ENCODE peak calls at places on chromosomes 4 and X, in five cellular contexts. One of them, this sample, is unnamed.

GRCh38 chr4:153156263-153156662 is 48.0 kb upstream of the TRIM2 start:
- DNase-seq in AG04450: no peak
- DNase-seq in IMR-90: no peak
- DNase-seq in glutamatergic neuron: no peak
- DNase-seq in nephron progenitor cell: peak; percentile 28
- DNase-seq in this sample: no peak

GRCh38 chr4:108540536-108540935 is 79.8 kb upstream of the RPL34 start:
- DNase-seq in AG04450: no peak
- DNase-seq in IMR-90: no peak
- DNase-seq in glutamatergic neuron: no peak
- DNase-seq in nephron progenitor cell: no peak
- DNase-seq in this sample: no peak

GRCh38 chrX:97065066-97065465 is 181.4 kb downstream of the RPA4 start:
- DNase-seq in AG04450: no peak
- DNase-seq in IMR-90: no peak
- DNase-seq in glutamatergic neuron: no peak
- DNase-seq in nephron progenitor cell: no peak
- DNase-seq in this sample: no peak

GRCh38 chr4:15451866-15452765 is 17.6 kb upstream of the CC2D2A start:
- DNase-seq in AG04450: peak; percentile 90
- DNase-seq in IMR-90: peak; percentile 98
- DNase-seq in glutamatergic neuron: no peak
- DNase-seq in nephron progenitor cell: no peak
- DNase-seq in this sample: peak; percentile 91

GRCh38 chrX:38891641-38892413 is 90.6 kb downstream of the MID1IP1 start:
- DNase-seq in AG04450: peak; percentile 33
- DNase-seq in IMR-90: peak; percentile 75
- DNase-seq in glutamatergic neuron: no peak
- DNase-seq in nephron progenitor cell: no peak
- DNase-seq in this sample: peak; percentile 65

GRCh38 chr4:74549936-74550335 is 105.0 kb downstream of the AREG start:
- DNase-seq in AG04450: peak; percentile 32
- DNase-seq in IMR-90: peak; percentile 82
- DNase-seq in glutamatergic neuron: no peak
- DNase-seq in nephron progenitor cell: no peak
- DNase-seq in this sample: no peak

GRCh38 chrX:153667931-153668396 is 5.6 kb downstream of the PNCK start:
- DNase-seq in AG04450: peak; percentile 30
- DNase-seq in IMR-90: peak; percentile 64
- DNase-seq in glutamatergic neuron: peak; percentile 87
- DNase-seq in nephron progenitor cell: peak; percentile 86
- DNase-seq in this sample: peak; percentile 72

GRCh38 chr4:171876636-171877035 is 63.4 kb downstream of the GALNTL6 start:
- DNase-seq in AG04450: no peak
- DNase-seq in IMR-90: no peak
- DNase-seq in glutamatergic neuron: no peak
- DNase-seq in nephron progenitor cell: no peak
- DNase-seq in this sample: peak; percentile 6

GRCh38 chr4:4651811-4652609 is 110.2 kb upstream of the STX18 start:
- DNase-seq in AG04450: no peak
- DNase-seq in IMR-90: no peak
- DNase-seq in glutamatergic neuron: no peak
- DNase-seq in nephron progenitor cell: no peak
- DNase-seq in this sample: no peak

GRCh38 chr4:110532901-110533589 is 57.1 kb downstream of the ENPEP start:
- DNase-seq in AG04450: no peak
- DNase-seq in IMR-90: no peak
- DNase-seq in glutamatergic neuron: no peak
- DNase-seq in nephron progenitor cell: no peak
- DNase-seq in this sample: no peak

GRCh38 chr4:91936301-91936700 is 367.5 kb upstream of the GRID2 start:
- DNase-seq in AG04450: no peak
- DNase-seq in IMR-90: peak; percentile 6
- DNase-seq in glutamatergic neuron: no peak
- DNase-seq in nephron progenitor cell: no peak
- DNase-seq in this sample: no peak

GRCh38 chr4:156946508-156947197 is 24.9 kb downstream of the PDGFC start:
- DNase-seq in AG04450: peak; percentile 88
- DNase-seq in IMR-90: peak; percentile 99
- DNase-seq in glutamatergic neuron: no peak
- DNase-seq in nephron progenitor cell: no peak
- DNase-seq in this sample: peak; percentile 97

GRCh38 chr4:127698789-127699200 is 31.4 kb upstream of the SLC25A31 start:
- DNase-seq in AG04450: no peak
- DNase-seq in IMR-90: peak; percentile 66
- DNase-seq in glutamatergic neuron: no peak
- DNase-seq in nephron progenitor cell: no peak
- DNase-seq in this sample: peak; percentile 50

GRCh38 chr4:37430718-37431416 is 186.3 kb downstream of the NWD2 start:
- DNase-seq in AG04450: no peak
- DNase-seq in IMR-90: no peak
- DNase-seq in glutamatergic neuron: no peak
- DNase-seq in nephron progenitor cell: no peak
- DNase-seq in this sample: no peak

GRCh38 chrX:30904632-30905031 is 15.6 kb upstream of the TAB3 start:
- DNase-seq in AG04450: no peak
- DNase-seq in IMR-90: no peak
- DNase-seq in glutamatergic neuron: no peak
- DNase-seq in nephron progenitor cell: no peak
- DNase-seq in this sample: no peak

GRCh38 chr4:90842960-90843359 is 715.8 kb downstream of the CCSER1 start:
- DNase-seq in AG04450: no peak
- DNase-seq in IMR-90: no peak
- DNase-seq in glutamatergic neuron: no peak
- DNase-seq in nephron progenitor cell: no peak
- DNase-seq in this sample: no peak

GRCh38 chr4:54014761-54015160 is 49.6 kb downstream of the CHIC2 start:
- DNase-seq in AG04450: no peak
- DNase-seq in IMR-90: no peak
- DNase-seq in glutamatergic neuron: no peak
- DNase-seq in nephron progenitor cell: no peak
- DNase-seq in this sample: no peak

GRCh38 chr4:2823301-2823670 is 20.4 kb upstream of the ADD1 start:
- DNase-seq in AG04450: no peak
- DNase-seq in IMR-90: no peak
- DNase-seq in glutamatergic neuron: peak; percentile 4
- DNase-seq in nephron progenitor cell: no peak
- DNase-seq in this sample: no peak

GRCh38 chr4:1368421-1369090 is 21.5 kb downstream of the UVSSA start:
- DNase-seq in AG04450: no peak
- DNase-seq in IMR-90: no peak
- DNase-seq in glutamatergic neuron: peak; percentile 48
- DNase-seq in nephron progenitor cell: no peak
- DNase-seq in this sample: no peak

GRCh38 chr4:170391066-170391754 is 301.5 kb upstream of the AADAT start:
- DNase-seq in AG04450: no peak
- DNase-seq in IMR-90: peak; percentile 65
- DNase-seq in glutamatergic neuron: no peak
- DNase-seq in nephron progenitor cell: no peak
- DNase-seq in this sample: peak; percentile 61

GRCh38 chr4:7802093-7802726 is 137.5 kb downstream of the AFAP1 start:
- DNase-seq in AG04450: no peak
- DNase-seq in IMR-90: peak; percentile 85
- DNase-seq in glutamatergic neuron: peak; percentile 89
- DNase-seq in nephron progenitor cell: peak; percentile 87
- DNase-seq in this sample: peak; percentile 92

GRCh38 chr4:118175506-118175905 is 141.2 kb downstream of the NDST3 start:
- DNase-seq in AG04450: no peak
- DNase-seq in IMR-90: no peak
- DNase-seq in glutamatergic neuron: no peak
- DNase-seq in nephron progenitor cell: no peak
- DNase-seq in this sample: no peak

GRCh38 chrX:84064164-84064563 is 123.8 kb downstream of the RPS6KA6 start:
- DNase-seq in AG04450: no peak
- DNase-seq in IMR-90: peak; percentile 71
- DNase-seq in glutamatergic neuron: no peak
- DNase-seq in nephron progenitor cell: no peak
- DNase-seq in this sample: peak; percentile 16

GRCh38 chrX:20802036-20802435 is 535.3 kb upstream of the RPS6KA3 start:
- DNase-seq in AG04450: no peak
- DNase-seq in IMR-90: no peak
- DNase-seq in glutamatergic neuron: no peak
- DNase-seq in nephron progenitor cell: no peak
- DNase-seq in this sample: no peak

GRCh38 chrX:67543818-67544217 is at the start of gene AR:
- DNase-seq in AG04450: peak; percentile 36
- DNase-seq in IMR-90: peak; percentile 28
- DNase-seq in glutamatergic neuron: peak; percentile 50
- DNase-seq in nephron progenitor cell: peak; percentile 74
- DNase-seq in this sample: peak; percentile 90

GRCh38 chr4:185255868-185256267 is 46.5 kb downstream of the SNX25 start:
- DNase-seq in AG04450: no peak
- DNase-seq in IMR-90: no peak
- DNase-seq in glutamatergic neuron: no peak
- DNase-seq in nephron progenitor cell: no peak
- DNase-seq in this sample: no peak

GRCh38 chr4:98474408-98474844 is 184.0 kb downstream of the TSPAN5 start:
- DNase-seq in AG04450: peak; percentile 62
- DNase-seq in IMR-90: peak; percentile 85
- DNase-seq in glutamatergic neuron: no peak
- DNase-seq in nephron progenitor cell: no peak
- DNase-seq in this sample: peak; percentile 93

DNA sequence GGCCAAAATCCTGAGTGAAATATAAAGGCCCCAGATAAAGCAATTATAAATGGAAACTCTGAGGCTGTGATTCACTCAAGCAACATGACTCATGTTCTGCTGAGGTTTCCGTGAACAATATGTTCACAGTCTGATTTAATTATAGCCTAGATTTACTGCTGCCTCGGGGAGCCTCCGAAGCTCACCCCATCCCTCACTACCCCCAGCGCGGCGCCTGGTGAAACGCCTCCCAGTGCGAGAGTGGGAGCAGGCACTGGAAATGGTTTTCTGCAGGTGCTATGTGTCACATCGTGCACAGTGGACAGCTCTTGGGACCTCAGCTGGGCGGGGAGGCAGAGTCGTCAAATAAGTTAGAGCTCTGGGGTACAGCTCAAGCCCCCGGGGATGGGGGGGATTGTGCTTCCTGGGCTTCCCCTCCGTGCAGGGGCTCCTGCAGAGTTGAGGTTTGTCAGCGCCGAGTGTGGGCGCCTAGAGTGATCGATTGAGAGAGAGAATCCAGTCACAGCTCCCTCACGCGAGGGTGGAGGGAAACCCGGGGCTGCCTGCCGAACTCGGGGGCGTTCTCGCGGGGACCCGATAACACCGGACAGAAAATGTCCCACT is 110.6 kb downstream of the PHKA2 start:
- DNase-seq in AG04450: no peak
- DNase-seq in IMR-90: peak; percentile 61
- DNase-seq in glutamatergic neuron: no peak
- DNase-seq in nephron progenitor cell: no peak
- DNase-seq in this sample: peak; percentile 48
- TF ChIP-seq CTCF in AG04450: no peak
- TF ChIP-seq CTCF in IMR-90: no peak
- TF ChIP-seq CTCF in glutamatergic neuron: no peak
- TF ChIP-seq CTCF in nephron progenitor cell: no peak
- TF ChIP-seq CTCF in this sample: no peak

GRCh38 chr4:59374416-59374815 is 1825.7 kb upstream of the ADGRL3 start:
- DNase-seq in AG04450: no peak
- DNase-seq in IMR-90: no peak
- DNase-seq in glutamatergic neuron: no peak
- DNase-seq in nephron progenitor cell: no peak
- DNase-seq in this sample: no peak
- TF ChIP-seq CTCF in AG04450: no peak
- TF ChIP-seq CTCF in IMR-90: no peak
- TF ChIP-seq CTCF in glutamatergic neuron: no peak
- TF ChIP-seq CTCF in nephron progenitor cell: no peak
- TF ChIP-seq CTCF in this sample: no peak

DNA sequence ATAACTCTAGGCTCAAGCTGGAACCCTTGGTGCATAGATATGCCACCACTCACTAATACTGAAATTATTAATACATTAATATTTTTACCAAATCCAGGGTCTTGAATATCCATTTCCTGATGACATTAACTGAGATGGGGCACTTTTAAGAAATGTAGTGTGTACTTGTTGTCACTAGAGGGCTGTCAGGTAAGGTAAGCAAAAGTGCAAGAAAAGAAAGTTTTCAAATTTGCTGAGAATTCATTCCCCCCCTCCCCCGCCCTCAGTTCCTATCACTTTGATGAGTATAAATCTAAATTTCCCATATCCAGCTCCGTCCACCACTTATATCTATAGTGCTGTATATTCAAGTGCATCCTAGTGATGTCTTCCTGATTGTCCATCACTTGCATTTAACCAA is 20.5 kb upstream of the WDR44 start:
- DNase-seq in AG04450: no peak
- DNase-seq in IMR-90: no peak
- DNase-seq in glutamatergic neuron: no peak
- DNase-seq in nephron progenitor cell: no peak
- DNase-seq in this sample: no peak
- TF ChIP-seq CTCF in AG04450: peak; percentile 32
- TF ChIP-seq CTCF in IMR-90: peak; percentile 14
- TF ChIP-seq CTCF in glutamatergic neuron: no peak
- TF ChIP-seq CTCF in nephron progenitor cell: peak; percentile 31
- TF ChIP-seq CTCF in this sample: peak; percentile 28

GRCh38 chrX:48468693-48469691 is 1.1 kb downstream of the SLC38A5 start:
- DNase-seq in AG04450: no peak
- DNase-seq in IMR-90: no peak
- DNase-seq in glutamatergic neuron: peak; percentile 44
- DNase-seq in nephron progenitor cell: no peak
- DNase-seq in this sample: no peak
- TF ChIP-seq CTCF in AG04450: peak; percentile 37
- TF ChIP-seq CTCF in IMR-90: no peak
- TF ChIP-seq CTCF in glutamatergic neuron: no peak
- TF ChIP-seq CTCF in nephron progenitor cell: no peak
- TF ChIP-seq CTCF in this sample: no peak